ENCODE peak calls at places on chromosome 16, in four cellular contexts. E is AG04449; Q is SK-N-SH; U is stimulated activated CD8-positive, alpha-beta memory T cell treated with anti-CD3 and anti-CD28 coated beads, Interleukin-12 subunit alpha, Interleukin-12 subunit beta, amount 100 ng/mL, for 4 hours. Y is an unnamed sample.

GRCh38 chr16:85752511-85753420 is 1.9 kb upstream of the C16orf74 start:
- DNase-seq in E (no peak), Q (peak), U (no peak), Y (peak)

GRCh38 chr16:55249361-55249760 is 74.6 kb upstream of the IRX6 start:
- DNase-seq in E (no peak), Q (no peak), U (no peak), Y (no peak)

GRCh38 chr16:71807905-71808592 is 585 bp downstream of the AP1G1 start:
- DNase-seq in E (no peak), Q (no peak), U (peak), Y (no peak)

GRCh38 chr16:47851026-47851610 is 304.7 kb downstream of the ABCC12 start:
- DNase-seq in E (no peak), Q (peak), U (no peak), Y (no peak)

GRCh38 chr16:50292566-50292948 is 26.2 kb downstream of the ADCY7 start:
- DNase-seq in E (no peak), Q (no peak), U (no peak), Y (no peak)

GRCh38 chr16:9366048-9366969 is 274.9 kb downstream of the HAPSTR1 start:
- DNase-seq in E (no peak), Q (no peak), U (no peak), Y (no peak)

GRCh38 chr16:86818701-86819522 is 240.6 kb downstream of the FOXL1 start:
- DNase-seq in E (no peak), Q (no peak), U (no peak), Y (no peak)

GRCh38 chr16:7303677-7304200 is 28.9 kb upstream of the RBFOX1 start:
- DNase-seq in E (no peak), Q (peak), U (no peak), Y (no peak)

GRCh38 chr16:46743232-46743719 is 4.9 kb downstream of the MYLK3 start:
- DNase-seq in E (no peak), Q (peak), U (no peak), Y (peak)

GRCh38 chr16:84199861-84200260 is 8.9 kb downstream of the ADAD2 start:
- DNase-seq in E (no peak), Q (no peak), U (no peak), Y (no peak)

GRCh38 chr16:54031107-54031760 is 255.4 kb downstream of the IRX3 start:
- DNase-seq in E (no peak), Q (no peak), U (no peak), Y (no peak)

GRCh38 chr16:84699712-84700517 is at the start of gene USP10:
- DNase-seq in E (no peak), Q (peak), U (peak), Y (peak)

GRCh38 chr16:48965391-48965790 is 316.2 kb downstream of the CBLN1 start:
- DNase-seq in E (no peak), Q (peak), U (no peak), Y (no peak)

GRCh38 chr16:30526137-30526822 is at the start of gene ZNF768:
- DNase-seq in E (no peak), Q (peak), U (no peak), Y (peak)

GRCh38 chr16:84281077-84281476 is 13.6 kb upstream of the WFDC1 start:
- DNase-seq in E (no peak), Q (peak), U (no peak), Y (no peak)

GRCh38 chr16:84514874-84515835 is 10.7 kb upstream of the MEAK7 start:
- DNase-seq in E (no peak), Q (no peak), U (peak), Y (peak)